ENCODE peak calls at places on chromosomes 7 and 10, in five cellular contexts. Y, C, O, Q and R are unnamed samples.

GRCh38 chr10:59905735-59906416 is 480 bp downstream of the CCDC6 start:
- DNase-seq in Y (no peak), C (no peak), O (no peak), Q (no peak), R (peak; percentile 18)

GRCh38 chr7:100895701-100895955 is at the start of gene ACHE:
- DNase-seq in Y (no peak), C (no peak), O (no peak), Q (no peak), R (no peak)

GRCh38 chr7:100539436-100540006 is 518 bp downstream of the AGFG2 start:
- DNase-seq in Y (no peak), C (no peak), O (no peak), Q (no peak), R (peak; percentile 51)

GRCh38 chr7:151592868-151593486 is 73.3 kb upstream of the RHEB start:
- DNase-seq in Y (peak; percentile 96), C (no peak), O (peak; percentile 94), Q (peak; percentile 47), R (no peak)

GRCh38 chr7:18558503-18558902 is 63.0 kb downstream of the HDAC9 start:
- DNase-seq in Y (peak; percentile 20), C (no peak), O (no peak), Q (no peak), R (no peak)

GRCh38 chr7:85573849-85574248 is 387.0 kb upstream of the SEMA3D start:
- DNase-seq in Y (no peak), C (no peak), O (no peak), Q (no peak), R (no peak)

GRCh38 chr7:44636041-44636580 is 29.7 kb downstream of the OGDH start:
- DNase-seq in Y (no peak), C (no peak), O (no peak), Q (no peak), R (no peak)

GRCh38 chr7:57354679-57355338 is 95.2 kb upstream of the ZNF716 start:
- DNase-seq in Y (no peak), C (no peak), O (no peak), Q (no peak), R (no peak)

GRCh38 chr7:134676743-134677142 is 30.1 kb downstream of the BPGM start:
- DNase-seq in Y (no peak), C (no peak), O (no peak), Q (no peak), R (no peak)

GRCh38 chr10:97762816-97763215 is 9.0 kb downstream of the SFRP5 start:
- DNase-seq in Y (no peak), C (no peak), O (no peak), Q (no peak), R (peak; percentile 84)

GRCh38 chr10:84608126-84608525 is 279.7 kb downstream of the CCSER2 start:
- DNase-seq in Y (no peak), C (peak; percentile 78), O (no peak), Q (no peak), R (no peak)

GRCh38 chr7:103343758-103344452 is 662 bp downstream of the DNAJC2 start:
- DNase-seq in Y (peak; percentile 72), C (peak; percentile 31), O (peak; percentile 22), Q (no peak), R (peak; percentile 33)

GRCh38 chr7:123661765-123662164 is 6.1 kb downstream of the LMOD2 start:
- DNase-seq in Y (no peak), C (no peak), O (no peak), Q (no peak), R (no peak)

GRCh38 chr10:118931436-118931835 is 98.1 kb upstream of the NANOS1 start:
- DNase-seq in Y (no peak), C (no peak), O (no peak), Q (no peak), R (no peak)

GRCh38 chr10:62244785-62245595 is 23.7 kb downstream of the RTKN2 start:
- DNase-seq in Y (peak; percentile 81), C (peak; percentile 70), O (peak; percentile 99), Q (peak; percentile 53), R (peak; percentile 60)

GRCh38 chr7:123022576-123022975 is 27.1 kb upstream of the TAS2R16 start:
- DNase-seq in Y (no peak), C (no peak), O (peak; percentile 32), Q (no peak), R (no peak)

GRCh38 chr10:110725809-110726641 is 81.9 kb downstream of the RBM20 start:
- DNase-seq in Y (peak; percentile 46), C (peak; percentile 27), O (no peak), Q (no peak), R (no peak)

GRCh38 chr10:105658696-105659095 is 1017.6 kb downstream of the SORCS3 start:
- DNase-seq in Y (no peak), C (no peak), O (no peak), Q (no peak), R (no peak)

GRCh38 chr10:6114758-6115410 is 26.1 kb downstream of the RBM17 start:
- DNase-seq in Y (peak; percentile 87), C (no peak), O (peak; percentile 43), Q (no peak), R (no peak)

GRCh38 chr7:65907501-65908198 is 34.8 kb downstream of the VKORC1L1 start:
- DNase-seq in Y (no peak), C (no peak), O (no peak), Q (no peak), R (no peak)

GRCh38 chr10:60731134-60731883 is 47.0 kb upstream of the CDK1 start:
- DNase-seq in Y (no peak), C (peak; percentile 79), O (peak; percentile 60), Q (no peak), R (no peak)

GRCh38 chr7:8441106-8441590 is 7.7 kb downstream of the NXPH1 start:
- DNase-seq in Y (no peak), C (no peak), O (no peak), Q (no peak), R (peak; percentile 60)

GRCh38 chr7:40680657-40681056 is 545.9 kb downstream of the SUGCT start:
- DNase-seq in Y (peak; percentile 38), C (peak; percentile 40), O (peak; percentile 39), Q (peak; percentile 34), R (peak; percentile 40)

GRCh38 chr7:73669316-73669715 is 1.7 kb downstream of the VPS37D start:
- DNase-seq in Y (no peak), C (no peak), O (no peak), Q (no peak), R (peak; percentile 35)

GRCh38 chr7:149197675-149198074 is 2.3 kb downstream of the ZNF282 start:
- DNase-seq in Y (no peak), C (no peak), O (no peak), Q (no peak), R (no peak)

GRCh38 chr7:90817846-90818245 is 221.7 kb downstream of the CDK14 start:
- DNase-seq in Y (peak; percentile 2), C (no peak), O (no peak), Q (no peak), R (peak; percentile 51)
- H3K9ac ChIP-seq in Y (no peak overlapping the region), C (no peak overlapping the region), O (no peak overlapping the region), Q (no peak overlapping the region), R (no peak overlapping the region)

GRCh38 chr7:155276800-155277375 is 20.8 kb upstream of the INSIG1 start:
- DNase-seq in Y (no peak), C (no peak), O (no peak), Q (no peak), R (no peak)

GRCh38 chr7:155278921-155279320 is 18.8 kb upstream of the INSIG1 start:
- DNase-seq in Y (no peak), C (no peak), O (no peak), Q (no peak), R (no peak)

GRCh38 chr7:155276032-155276799 is 21.5 kb upstream of the INSIG1 start:
- DNase-seq in Y (no peak), C (no peak), O (no peak), Q (no peak), R (no peak)

GRCh38 chr7:155279787-155280445 is 17.8 kb upstream of the INSIG1 start:
- DNase-seq in Y (no peak), C (no peak), O (no peak), Q (no peak), R (no peak)

GRCh38 chr7:155277385-155277994 is 20.2 kb upstream of the INSIG1 start:
- DNase-seq in Y (peak; percentile 38), C (no peak), O (peak; percentile 48), Q (no peak), R (no peak)
- TF ChIP-seq EZH2phosphoT487 in Y (no peak), C (no peak), O (no peak), Q (no peak), R (no peak)

DNA sequence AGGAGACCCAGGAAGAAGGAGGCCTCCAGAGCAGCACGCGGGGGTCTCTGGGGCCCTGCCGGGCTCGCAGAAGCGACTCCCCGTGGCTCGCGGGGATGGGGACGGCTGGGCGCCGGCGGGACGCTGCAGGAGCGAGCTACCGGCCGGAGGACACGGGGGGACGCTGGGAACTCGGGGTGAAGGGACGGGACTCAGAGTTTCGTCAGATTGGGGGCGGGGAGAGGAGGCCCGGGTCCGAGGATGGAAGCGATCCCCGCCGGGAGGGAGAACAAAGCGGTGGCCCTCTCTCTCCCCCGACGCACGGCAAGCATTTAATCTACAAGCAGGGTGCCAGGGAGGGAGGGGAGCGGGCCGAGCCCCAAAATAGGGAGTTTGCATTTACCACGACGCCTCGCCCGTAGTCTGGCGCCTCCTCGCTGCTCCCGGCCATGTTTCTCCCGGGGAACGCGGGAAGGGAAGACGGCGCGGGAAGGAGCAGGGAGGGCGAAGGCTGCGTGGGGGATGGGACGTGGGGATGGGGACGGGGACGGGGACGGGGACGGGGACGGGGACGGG is at the start of gene PRTFDC1:
- DNase-seq in Y (peak; percentile 71), C (no peak), O (peak; percentile 20), Q (no peak), R (no peak)
- H3K9ac ChIP-seq in Y (peak within 1 kb of the TSS; percentile 91), C (peak within 1 kb of the TSS; percentile 29), O (peak within 1 kb of the TSS; percentile 76), Q (no peak within 1 kb of the TSS), R (no peak within 1 kb of the TSS)

DNA sequence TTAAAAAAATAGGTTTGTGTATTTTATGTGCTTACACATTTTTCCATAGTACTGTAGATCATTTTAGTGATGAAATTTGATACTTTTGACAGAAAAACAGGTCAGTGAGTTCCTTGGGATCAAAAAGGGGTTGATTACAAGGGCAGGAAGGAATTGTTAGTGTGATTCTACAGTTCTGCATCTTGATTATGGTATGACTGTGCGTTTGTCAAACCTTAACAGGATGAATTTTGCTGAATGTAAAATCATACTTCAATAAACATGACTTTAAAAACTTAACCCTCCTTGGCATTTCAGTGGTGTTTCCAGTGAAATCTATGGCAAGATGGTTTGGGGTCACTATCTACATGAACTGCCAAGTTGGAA is 35.6 kb upstream of the TOMM7 start:
- DNase-seq in Y (no peak), C (no peak), O (no peak), Q (no peak), R (no peak)
- TF ChIP-seq EZH2phosphoT487 in Y (no peak), C (no peak), O (no peak), Q (no peak), R (no peak)